ENCODE peak calls at places on chromosomes 7 and 10, in nine cellular contexts. C is CD4-positive, alpha-beta T cell; F is activated T-cell treated with anti-CD3 and anti-CD28 coated beads, Interleukin-2, amount 50 U/mL, for 1 hour; V is A549; R is right lobe of liver; I is GM13976; A is ovary; K is renal cortical epithelial cell; U is posterior vena cava. E is an unnamed sample.

GRCh38 chr7:138169441-138169851 is 93.2 kb downstream of the AKR1D1 start:
- DNase-seq in C (no peak), F (no peak), V (no peak), R (no peak), I (no peak), A (no peak), K (peak; percentile 12), U (no peak), E (no peak)

GRCh38 chr10:71618176-71618575 is 101.4 kb downstream of the C10orf105 start:
- DNase-seq in C (no peak), F (no peak), V (no peak), R (no peak), I (no peak), A (no peak), K (no peak), U (no peak), E (no peak)

GRCh38 chr7:57868771-57869483 is 418.9 kb downstream of the ZNF716 start:
- DNase-seq in C (no peak), F (no peak), V (peak; percentile 0), R (peak; percentile 81), I (peak; percentile 1), A (no peak), K (no peak), U (peak; percentile 67), E (no peak)

GRCh38 chr7:50308301-50309129 is 4.0 kb downstream of the IKZF1 start:
- DNase-seq in C (no peak), F (peak; percentile 55), V (no peak), R (no peak), I (no peak), A (no peak), K (no peak), U (no peak), E (no peak)

GRCh38 chr10:28283251-28283650 is 19.6 kb downstream of the MPP7 start:
- DNase-seq in C (no peak), F (no peak), V (no peak), R (no peak), I (no peak), A (no peak), K (no peak), U (no peak), E (no peak)

GRCh38 chr7:155796381-155797261 is 15.6 kb downstream of the SHH start:
- DNase-seq in C (peak; percentile 62), F (peak; percentile 74), V (peak; percentile 86), R (peak; percentile 78), I (peak; percentile 90), A (no peak), K (no peak), U (peak; percentile 89), E (peak; percentile 71)

GRCh38 chr10:110967009-110967630 is 47.7 kb downstream of the SHOC2 start:
- DNase-seq in C (no peak), F (no peak), V (no peak), R (no peak), I (no peak), A (no peak), K (no peak), U (no peak), E (no peak)

GRCh38 chr7:155885162-155886160 is 73.2 kb upstream of the SHH start:
- DNase-seq in C (no peak), F (no peak), V (peak; percentile 40), R (no peak), I (no peak), A (no peak), K (peak; percentile 25), U (no peak), E (no peak)

GRCh38 chr7:155007947-155008346 is 5.0 kb upstream of the PAXIP1 start:
- DNase-seq in C (peak; percentile 14), F (no peak), V (peak; percentile 25), R (no peak), I (no peak), A (no peak), K (no peak), U (no peak), E (no peak)

GRCh38 chr10:107409517-107409916 is 245.0 kb upstream of the SORCS1 start:
- DNase-seq in C (no peak), F (no peak), V (no peak), R (no peak), I (no peak), A (no peak), K (peak; percentile 38), U (no peak), E (no peak)

GRCh38 chr10:21083861-21084260 is 186.8 kb upstream of the NEBL start:
- DNase-seq in C (no peak), F (no peak), V (no peak), R (no peak), I (no peak), A (no peak), K (peak; percentile 50), U (no peak), E (no peak)

GRCh38 chr10:12603766-12604470 is 254.6 kb downstream of the CAMK1D start:
- DNase-seq in C (no peak), F (no peak), V (no peak), R (no peak), I (no peak), A (no peak), K (no peak), U (no peak), E (no peak)

GRCh38 chr7:39609462-39610149 is 13.8 kb upstream of the RALA start:
- DNase-seq in C (peak; percentile 24), F (peak; percentile 42), V (no peak), R (no peak), I (peak; percentile 66), A (no peak), K (no peak), U (peak; percentile 82), E (peak; percentile 25)

GRCh38 chr10:69728335-69728861 is 73.3 kb upstream of the COL13A1 start:
- DNase-seq in C (no peak), F (no peak), V (no peak), R (no peak), I (no peak), A (peak; percentile 32), K (peak; percentile 90), U (peak; percentile 79), E (no peak)